ENCODE peak calls at places on chromosome 10, in seven cellular contexts. B is esophagus muscularis mucosa; K is astrocyte; U is thoracic aorta; S is CD8-positive, alpha-beta T cell; N is BJ; E is IMR-90. Q is an unnamed sample.

GRCh38 chr10:27019827-27020226 is 80.5 kb downstream of the ANKRD26 start:
- DNase-seq in B (no peak), K (peak), U (no peak), S (no peak), N (no peak), E (no peak), Q (no peak)

GRCh38 chr10:103470755-103471653 is 8.0 kb downstream of the CALHM3 start:
- DNase-seq in B (no peak), K (no peak), U (no peak), S (peak), N (no peak), E (no peak), Q (no peak)

GRCh38 chr10:11913184-11913641 is 90.1 kb downstream of the PROSER2 start:
- DNase-seq in B (no peak), K (peak), U (no peak), S (no peak), N (no peak), E (peak), Q (no peak)

GRCh38 chr10:86659721-86660438 is 5.5 kb downstream of the OPN4 start:
- DNase-seq in B (no peak), K (no peak), U (no peak), S (no peak), N (no peak), E (no peak), Q (no peak)

GRCh38 chr10:52319926-52320325 is 5.8 kb downstream of the DKK1 start:
- DNase-seq in B (no peak), K (peak), U (no peak), S (no peak), N (no peak), E (peak), Q (no peak)

GRCh38 chr10:62352356-62352963 is 21.7 kb upstream of the ZNF365 start:
- DNase-seq in B (no peak), K (peak), U (no peak), S (no peak), N (no peak), E (peak), Q (no peak)

GRCh38 chr10:1363466-1364121 is 307.4 kb downstream of the WDR37 start:
- DNase-seq in B (peak), K (no peak), U (no peak), S (no peak), N (no peak), E (no peak), Q (no peak)

GRCh38 chr10:87925570-87925969 is 62.1 kb downstream of the PTEN start:
- DNase-seq in B (no peak), K (peak), U (no peak), S (no peak), N (no peak), E (no peak), Q (no peak)

GRCh38 chr10:97922378-97922758 is 72.7 kb downstream of the GOLGA7B start:
- DNase-seq in B (no peak), K (no peak), U (no peak), S (no peak), N (no peak), E (no peak), Q (no peak)

GRCh38 chr10:99524050-99524666 is 8.6 kb upstream of the NKX2-3 start:
- DNase-seq in B (no peak), K (no peak), U (no peak), S (no peak), N (no peak), E (no peak), Q (no peak)

GRCh38 chr10:6120691-6121090 is 31.9 kb downstream of the RBM17 start:
- DNase-seq in B (no peak), K (no peak), U (no peak), S (no peak), N (no peak), E (no peak), Q (no peak)

GRCh38 chr10:90418869-90419652 is 438.8 kb downstream of the HTR7 start:
- DNase-seq in B (no peak), K (peak), U (no peak), S (no peak), N (peak), E (peak), Q (peak)

GRCh38 chr10:112241651-112242341 is 41.4 kb upstream of the TECTB start:
- DNase-seq in B (peak), K (no peak), U (no peak), S (no peak), N (no peak), E (no peak), Q (no peak)

GRCh38 chr10:47294057-47294456 is 5.9 kb upstream of the GDF10 start:
- DNase-seq in B (no peak), K (no peak), U (no peak), S (no peak), N (no peak), E (no peak), Q (no peak)

GRCh38 chr10:43963379-43963778 is 314.7 kb upstream of the ZNF32 start:
- DNase-seq in B (peak), K (no peak), U (no peak), S (no peak), N (no peak), E (no peak), Q (no peak)

GRCh38 chr10:33332183-33333031 is 2.1 kb downstream of the NRP1 start:
- DNase-seq in B (no peak), K (peak), U (no peak), S (no peak), N (no peak), E (peak), Q (no peak)

GRCh38 chr10:23754179-23754578 is 315.3 kb downstream of the OTUD1 start:
- DNase-seq in B (no peak), K (no peak), U (no peak), S (no peak), N (no peak), E (no peak), Q (no peak)

GRCh38 chr10:125727436-125727835 is 7.9 kb downstream of the EDRF1 start:
- DNase-seq in B (no peak), K (no peak), U (no peak), S (no peak), N (no peak), E (no peak), Q (no peak)

GRCh38 chr10:79127151-79127961 is 58.6 kb downstream of the ZMIZ1 start:
- DNase-seq in B (no peak), K (peak), U (no peak), S (no peak), N (no peak), E (peak), Q (no peak)

GRCh38 chr10:56142092-56142728 is 218.8 kb downstream of the ZWINT start:
- DNase-seq in B (no peak), K (no peak), U (no peak), S (no peak), N (no peak), E (no peak), Q (no peak)

GRCh38 chr10:114519306-114519669 is 115.0 kb upstream of the AFAP1L2 start:
- DNase-seq in B (no peak), K (peak), U (no peak), S (no peak), N (no peak), E (no peak), Q (no peak)

GRCh38 chr10:92849576-92850090 is 1.3 kb downstream of the EXOC6 start:
- DNase-seq in B (no peak), K (no peak), U (no peak), S (no peak), N (no peak), E (no peak), Q (no peak)
- H3K4me3 ChIP-seq in B (peak), K (peak), U (peak), S (peak), N (peak), E (peak), Q (peak)

DNA sequence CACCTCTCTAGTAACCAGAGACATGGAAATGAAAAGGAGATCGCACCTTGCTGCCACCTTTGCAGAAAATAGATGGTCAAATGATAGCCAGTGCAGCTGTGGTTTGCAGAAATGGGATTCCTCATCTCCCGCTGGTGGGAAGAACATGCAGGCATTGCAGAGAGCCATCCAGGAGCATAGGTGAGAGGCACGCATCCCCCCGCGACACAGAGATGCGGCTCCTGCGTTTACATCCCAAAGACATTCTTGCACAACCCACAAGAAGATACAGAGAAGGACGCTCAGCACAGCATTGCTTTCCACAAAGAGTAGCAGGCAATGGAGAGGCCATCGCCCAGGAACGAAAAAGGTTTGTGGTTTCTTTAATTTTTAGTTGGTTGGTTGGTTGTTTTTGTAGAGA is 56.2 kb downstream of the OAT start:
- DNase-seq in B (no peak), K (no peak), U (no peak), S (no peak), N (no peak), E (no peak), Q (no peak)
- TF ChIP-seq CTCF in B (no peak), K (no peak), U (no peak), S (no peak), N (no peak), E (no peak), Q (no peak)

DNA sequence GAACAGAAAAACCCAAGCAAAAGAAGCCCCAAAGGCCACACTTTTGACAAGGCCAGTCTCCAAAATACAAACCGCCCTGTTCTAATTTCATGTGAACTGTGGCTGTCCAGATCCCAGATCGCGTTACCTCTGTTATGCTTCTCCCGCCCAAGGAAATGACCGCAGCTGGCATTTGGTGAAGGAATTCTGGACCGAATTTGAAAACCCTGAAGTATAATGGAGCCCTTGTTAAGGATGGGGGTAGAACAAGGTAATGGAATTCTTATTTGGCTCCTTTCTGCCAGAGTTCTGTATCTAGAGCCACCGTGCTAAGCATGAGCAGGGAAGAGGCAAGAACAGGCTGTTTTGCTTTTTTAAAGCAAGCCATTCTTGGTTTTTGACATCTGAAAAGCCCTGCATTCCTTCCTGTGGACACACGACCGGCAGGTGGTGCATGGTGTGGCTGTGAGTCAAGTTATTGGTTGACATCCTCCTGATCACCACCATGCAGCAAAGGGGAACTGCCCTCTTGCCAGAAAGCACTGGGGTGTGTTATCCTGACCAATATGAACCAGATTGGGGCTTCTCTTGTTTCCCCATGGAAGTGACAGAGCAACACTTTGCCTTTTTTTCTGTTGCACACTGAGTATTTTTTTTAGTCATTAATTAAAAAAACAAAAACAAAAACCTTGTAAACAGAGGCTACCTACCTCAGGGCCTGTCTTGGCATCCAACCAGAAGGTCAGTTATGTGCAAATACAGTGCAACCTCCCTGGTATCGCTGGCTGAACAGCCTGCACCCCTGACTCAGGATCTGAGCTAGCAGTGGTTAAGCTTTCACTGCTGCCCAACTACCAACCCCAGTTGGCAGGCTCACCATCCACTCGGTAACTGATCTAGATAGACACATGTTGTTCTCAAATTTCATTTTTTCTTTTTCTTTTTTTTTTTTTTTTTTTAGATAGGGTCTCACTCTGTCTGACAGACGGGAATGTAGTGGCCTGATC is 14.2 kb downstream of the UCMA start:
- DNase-seq in B (no peak), K (peak), U (no peak), S (no peak), N (no peak), E (peak), Q (peak)
- H3K4me3 ChIP-seq in B (no peak), K (no peak), U (no peak), S (no peak), N (no peak), E (no peak), Q (no peak)

DNA sequence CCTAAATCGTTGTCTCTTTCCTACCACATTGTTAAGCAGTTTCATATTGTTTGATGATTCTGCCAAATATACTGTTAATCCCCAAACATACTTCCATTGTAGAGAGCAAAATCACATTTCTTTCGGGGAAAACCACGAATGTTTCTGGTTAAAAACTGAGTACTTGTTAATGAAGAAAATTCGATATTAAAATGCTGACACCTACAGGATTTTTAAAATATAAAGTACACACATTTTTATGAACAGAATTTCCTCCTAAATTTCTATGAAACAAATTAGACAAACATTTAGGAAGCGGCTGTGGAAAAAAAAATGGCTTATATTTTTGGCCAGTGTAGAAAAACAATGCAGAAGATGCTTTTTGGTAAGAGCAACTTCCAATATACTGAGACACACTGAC is 68.8 kb downstream of the IDE start:
- DNase-seq in B (no peak), K (no peak), U (no peak), S (no peak), N (no peak), E (no peak), Q (no peak)
- TF ChIP-seq CTCF in B (no peak), K (no peak), U (no peak), S (no peak), N (no peak), E (no peak), Q (no peak)

GRCh38 chr10:69090687-69091450 is 3.0 kb downstream of the SRGN start:
- DNase-seq in B (no peak), K (no peak), U (no peak), S (no peak), N (no peak), E (no peak), Q (no peak)

GRCh38 chr10:69089638-69090599 is 2.0 kb downstream of the SRGN start:
- DNase-seq in B (no peak), K (peak), U (no peak), S (peak), N (no peak), E (peak), Q (no peak)

GRCh38 chr10:69096045-69096444 is 8.1 kb downstream of the SRGN start:
- DNase-seq in B (no peak), K (no peak), U (no peak), S (no peak), N (no peak), E (no peak), Q (no peak)

GRCh38 chr10:69093933-69094332 is 6.0 kb downstream of the SRGN start:
- DNase-seq in B (no peak), K (no peak), U (no peak), S (no peak), N (no peak), E (peak), Q (no peak)

DNA sequence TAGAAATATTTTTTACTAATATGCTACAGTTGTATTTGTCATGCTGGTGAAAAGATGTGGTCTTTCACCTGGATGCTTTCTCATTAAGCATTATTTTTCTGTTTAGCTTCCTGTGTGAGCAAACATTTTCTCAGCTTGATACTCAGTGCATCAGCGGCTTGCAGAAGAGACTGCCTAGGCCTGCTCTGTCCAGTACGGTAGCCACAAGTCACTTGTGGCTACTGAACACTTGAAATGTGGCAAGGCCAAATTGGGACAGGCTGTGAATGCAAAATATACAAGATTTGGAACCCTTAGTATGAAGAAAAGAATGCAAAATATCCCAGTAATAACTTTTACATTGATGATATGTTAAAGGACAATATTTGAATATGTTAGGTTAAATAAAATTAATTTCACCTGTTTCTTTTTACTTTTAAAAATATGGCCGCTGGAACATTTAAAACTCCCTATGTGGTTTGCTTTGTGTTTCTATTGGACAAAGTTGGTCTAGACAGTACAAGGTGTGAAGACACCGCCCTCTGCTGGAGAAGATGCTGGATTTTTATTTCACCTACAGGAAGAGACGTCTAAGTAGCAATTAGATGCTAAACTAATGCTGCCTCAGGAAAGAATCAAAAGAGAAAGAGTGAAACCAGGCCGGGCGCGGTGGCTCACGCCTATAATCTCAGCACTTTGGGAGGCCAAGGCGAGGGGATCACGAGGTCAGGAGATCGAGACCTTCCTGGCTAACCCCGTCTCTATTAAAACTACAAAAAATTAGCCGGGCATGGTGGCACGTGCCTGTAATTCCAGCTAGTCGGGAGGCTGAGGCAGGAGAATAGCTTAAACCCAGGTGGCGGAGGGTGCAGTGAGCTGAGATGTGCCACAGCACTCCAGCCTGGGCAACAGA is 5.3 kb downstream of the SRGN start:
- DNase-seq in B (no peak), K (peak), U (peak), S (peak), N (peak), E (peak), Q (peak)
- H3K4me3 ChIP-seq in B (no peak), K (no peak), U (peak), S (no peak), N (no peak), E (no peak), Q (no peak)

Q was measured in epithelial cell of proximal tubule.